ENCODE peak calls at places on chromosomes 12 and 14, in seven cellular contexts. One of them, this sample, is unnamed. For H3K4me1, the result is how much of the 10 kb centered on the place peaks cover.

GRCh38 chr14:22471545-22472121 is 117.4 kb downstream of the DAD1 start:
- DNase-seq in esophagus squamous epithelium: no peak
- DNase-seq in uterus: no peak
- DNase-seq in GM12878: no peak
- DNase-seq in heart left ventricle: peak
- DNase-seq in spleen: peak
- DNase-seq in suprapubic skin: no peak
- DNase-seq in this sample: peak

GRCh38 chr14:105974902-105975301 is 448.5 kb downstream of the TMEM121 start:
- DNase-seq in esophagus squamous epithelium: no peak
- DNase-seq in uterus: no peak
- DNase-seq in GM12878: no peak
- DNase-seq in heart left ventricle: no peak
- DNase-seq in spleen: no peak
- DNase-seq in suprapubic skin: no peak
- DNase-seq in this sample: peak

GRCh38 chr12:6282453-6282840 is 28.0 kb upstream of the PLEKHG6 start:
- DNase-seq in esophagus squamous epithelium: no peak
- DNase-seq in uterus: no peak
- DNase-seq in GM12878: no peak
- DNase-seq in heart left ventricle: no peak
- DNase-seq in spleen: peak
- DNase-seq in suprapubic skin: no peak
- DNase-seq in this sample: no peak

GRCh38 chr12:75656650-75657049 is 145.2 kb upstream of the KRR1 start:
- DNase-seq in esophagus squamous epithelium: no peak
- DNase-seq in uterus: no peak
- DNase-seq in GM12878: no peak
- DNase-seq in heart left ventricle: no peak
- DNase-seq in spleen: no peak
- DNase-seq in suprapubic skin: no peak
- DNase-seq in this sample: no peak

GRCh38 chr14:39739796-39740195 is 307.6 kb upstream of the FBXO33 start:
- DNase-seq in esophagus squamous epithelium: no peak
- DNase-seq in uterus: no peak
- DNase-seq in GM12878: no peak
- DNase-seq in heart left ventricle: no peak
- DNase-seq in spleen: no peak
- DNase-seq in suprapubic skin: no peak
- DNase-seq in this sample: no peak

GRCh38 chr14:80605536-80605935 is 336.0 kb downstream of the CEP128 start:
- DNase-seq in esophagus squamous epithelium: no peak
- DNase-seq in uterus: no peak
- DNase-seq in GM12878: no peak
- DNase-seq in heart left ventricle: no peak
- DNase-seq in spleen: no peak
- DNase-seq in suprapubic skin: no peak
- DNase-seq in this sample: no peak

GRCh38 chr14:48350971-48351370 is 675.6 kb upstream of the MDGA2 start:
- DNase-seq in esophagus squamous epithelium: no peak
- DNase-seq in uterus: no peak
- DNase-seq in GM12878: no peak
- DNase-seq in heart left ventricle: no peak
- DNase-seq in spleen: no peak
- DNase-seq in suprapubic skin: no peak
- DNase-seq in this sample: no peak

GRCh38 chr12:126055521-126055920 is 990.3 kb downstream of the AACS start:
- DNase-seq in esophagus squamous epithelium: no peak
- DNase-seq in uterus: no peak
- DNase-seq in GM12878: no peak
- DNase-seq in heart left ventricle: no peak
- DNase-seq in spleen: no peak
- DNase-seq in suprapubic skin: no peak
- DNase-seq in this sample: no peak

GRCh38 chr14:68616255-68616902 is 176.5 kb downstream of the ZFP36L1 start:
- DNase-seq in esophagus squamous epithelium: no peak
- DNase-seq in uterus: no peak
- DNase-seq in GM12878: no peak
- DNase-seq in heart left ventricle: no peak
- DNase-seq in spleen: no peak
- DNase-seq in suprapubic skin: no peak
- DNase-seq in this sample: no peak

GRCh38 chr14:76782885-76783566 is 21.8 kb downstream of the VASH1 start:
- DNase-seq in esophagus squamous epithelium: no peak
- DNase-seq in uterus: no peak
- DNase-seq in GM12878: no peak
- DNase-seq in heart left ventricle: no peak
- DNase-seq in spleen: peak
- DNase-seq in suprapubic skin: no peak
- DNase-seq in this sample: no peak

GRCh38 chr14:51873221-51873893 is 12.9 kb downstream of the GNG2 start:
- DNase-seq in esophagus squamous epithelium: no peak
- DNase-seq in uterus: no peak
- DNase-seq in GM12878: peak
- DNase-seq in heart left ventricle: no peak
- DNase-seq in spleen: no peak
- DNase-seq in suprapubic skin: no peak
- DNase-seq in this sample: no peak

GRCh38 chr12:109776624-109777023 is 56.6 kb downstream of the TRPV4 start:
- DNase-seq in esophagus squamous epithelium: no peak
- DNase-seq in uterus: no peak
- DNase-seq in GM12878: no peak
- DNase-seq in heart left ventricle: no peak
- DNase-seq in spleen: peak
- DNase-seq in suprapubic skin: no peak
- DNase-seq in this sample: no peak

GRCh38 chr12:113867258-113867657 is 98.9 kb downstream of the RBM19 start:
- DNase-seq in esophagus squamous epithelium: no peak
- DNase-seq in uterus: no peak
- DNase-seq in GM12878: no peak
- DNase-seq in heart left ventricle: no peak
- DNase-seq in spleen: no peak
- DNase-seq in suprapubic skin: no peak
- DNase-seq in this sample: no peak

GRCh38 chr14:61662437-61663311 is 32.6 kb upstream of the HIF1A start:
- DNase-seq in esophagus squamous epithelium: no peak
- DNase-seq in uterus: no peak
- DNase-seq in GM12878: peak
- DNase-seq in heart left ventricle: no peak
- DNase-seq in spleen: no peak
- DNase-seq in suprapubic skin: no peak
- DNase-seq in this sample: peak

GRCh38 chr12:89353823-89354629 is 1.7 kb upstream of the DUSP6 start:
- DNase-seq in esophagus squamous epithelium: peak
- DNase-seq in uterus: peak
- DNase-seq in GM12878: no peak
- DNase-seq in heart left ventricle: peak
- DNase-seq in spleen: peak
- DNase-seq in suprapubic skin: peak
- DNase-seq in this sample: peak

GRCh38 chr14:49909016-49909415 is 16.1 kb downstream of the ARF6 start:
- DNase-seq in esophagus squamous epithelium: no peak
- DNase-seq in uterus: no peak
- DNase-seq in GM12878: no peak
- DNase-seq in heart left ventricle: no peak
- DNase-seq in spleen: no peak
- DNase-seq in suprapubic skin: no peak
- DNase-seq in this sample: no peak

GRCh38 chr12:74897425-74898211 is 312.0 kb downstream of the KCNC2 start:
- DNase-seq in esophagus squamous epithelium: no peak
- DNase-seq in uterus: no peak
- DNase-seq in GM12878: no peak
- DNase-seq in heart left ventricle: no peak
- DNase-seq in spleen: no peak
- DNase-seq in suprapubic skin: no peak
- DNase-seq in this sample: no peak

GRCh38 chr14:64960762-64961276 is 11.3 kb downstream of the RAB15 start:
- DNase-seq in esophagus squamous epithelium: no peak
- DNase-seq in uterus: no peak
- DNase-seq in GM12878: no peak
- DNase-seq in heart left ventricle: no peak
- DNase-seq in spleen: no peak
- DNase-seq in suprapubic skin: no peak
- DNase-seq in this sample: no peak

GRCh38 chr14:73723799-73724621 is 9.8 kb upstream of the PNMA1 start:
- DNase-seq in esophagus squamous epithelium: no peak
- DNase-seq in uterus: peak
- DNase-seq in GM12878: no peak
- DNase-seq in heart left ventricle: peak
- DNase-seq in spleen: no peak
- DNase-seq in suprapubic skin: no peak
- DNase-seq in this sample: no peak

GRCh38 chr12:47417146-47417545 is 288.7 kb downstream of the RPAP3 start:
- DNase-seq in esophagus squamous epithelium: no peak
- DNase-seq in uterus: no peak
- DNase-seq in GM12878: no peak
- DNase-seq in heart left ventricle: no peak
- DNase-seq in spleen: no peak
- DNase-seq in suprapubic skin: no peak
- DNase-seq in this sample: no peak

DNA sequence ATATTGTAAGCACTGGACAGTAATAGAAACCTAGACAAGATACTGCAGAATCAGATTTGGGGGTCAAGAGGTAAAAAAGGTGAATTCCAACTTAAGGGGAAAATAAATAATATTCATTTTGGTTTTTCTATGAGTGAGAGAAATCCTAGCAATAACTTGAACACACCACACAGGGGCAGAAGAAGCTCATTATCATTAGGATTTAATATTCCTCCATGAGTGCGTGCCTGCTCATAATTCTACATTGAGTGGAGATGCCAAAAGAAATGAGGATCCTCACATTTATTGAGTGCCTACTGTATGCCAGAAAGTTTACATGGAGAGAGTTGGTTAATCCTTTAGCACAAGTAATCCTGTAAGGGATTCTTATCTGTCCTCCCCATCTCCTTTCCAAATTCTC is 40.5 kb upstream of the C14orf132 start:
- DNase-seq in esophagus squamous epithelium: no peak
- DNase-seq in uterus: no peak
- DNase-seq in GM12878: no peak
- DNase-seq in heart left ventricle: no peak
- DNase-seq in spleen: no peak
- DNase-seq in suprapubic skin: no peak
- DNase-seq in this sample: no peak
- TF ChIP-seq CTCF in esophagus squamous epithelium: peak
- TF ChIP-seq CTCF in uterus: peak
- TF ChIP-seq CTCF in GM12878: peak
- TF ChIP-seq CTCF in heart left ventricle: peak
- TF ChIP-seq CTCF in spleen: no peak
- TF ChIP-seq CTCF in suprapubic skin: peak
- TF ChIP-seq CTCF in this sample: no peak

GRCh38 chr14:90502760-90503159 is 105.9 kb downstream of the CALM1 start:
- DNase-seq in esophagus squamous epithelium: no peak
- DNase-seq in uterus: no peak
- DNase-seq in GM12878: no peak
- DNase-seq in heart left ventricle: no peak
- DNase-seq in spleen: no peak
- DNase-seq in suprapubic skin: no peak
- DNase-seq in this sample: no peak
- H3K4me1 ChIP-seq in esophagus squamous epithelium: under half
- H3K4me1 ChIP-seq in uterus: under half
- H3K4me1 ChIP-seq in GM12878: under half
- H3K4me1 ChIP-seq in heart left ventricle: under half
- H3K4me1 ChIP-seq in spleen: under half
- H3K4me1 ChIP-seq in suprapubic skin: under half
- H3K4me1 ChIP-seq in this sample: under half

GRCh38 chr12:132506730-132507538 is 17.0 kb downstream of the FBRSL1 start:
- DNase-seq in esophagus squamous epithelium: no peak
- DNase-seq in uterus: peak
- DNase-seq in GM12878: no peak
- DNase-seq in heart left ventricle: peak
- DNase-seq in spleen: peak
- DNase-seq in suprapubic skin: peak
- DNase-seq in this sample: no peak
- TF ChIP-seq POLR2A in esophagus squamous epithelium: no peak
- TF ChIP-seq POLR2A in uterus: no peak
- TF ChIP-seq POLR2A in GM12878: no peak
- TF ChIP-seq POLR2A in heart left ventricle: no peak
- TF ChIP-seq POLR2A in spleen: no peak
- TF ChIP-seq POLR2A in suprapubic skin: no peak
- TF ChIP-seq POLR2A in this sample: no peak

GRCh38 chr12:26370098-26370497 is 174.7 kb downstream of the SSPN start:
- DNase-seq in esophagus squamous epithelium: no peak
- DNase-seq in uterus: no peak
- DNase-seq in GM12878: no peak
- DNase-seq in heart left ventricle: no peak
- DNase-seq in spleen: no peak
- DNase-seq in suprapubic skin: no peak
- DNase-seq in this sample: no peak
- TF ChIP-seq CTCF in esophagus squamous epithelium: no peak
- TF ChIP-seq CTCF in uterus: no peak
- TF ChIP-seq CTCF in GM12878: no peak
- TF ChIP-seq CTCF in heart left ventricle: no peak
- TF ChIP-seq CTCF in spleen: no peak
- TF ChIP-seq CTCF in suprapubic skin: no peak
- TF ChIP-seq CTCF in this sample: no peak